ENCODE peak calls at places on chromosome 4, in seven cellular contexts. V is GM12891, P is A549, S is prostate gland, J is H1, O is esophagus squamous epithelium, X is transverse colon. I is an unnamed sample.

GRCh38 chr4:168713193-168713592 is 216.3 kb downstream of the PALLD start:
- DNase-seq in V (no peak), P (no peak), S (no peak), J (no peak), O (no peak), X (no peak), I (no peak)

GRCh38 chr4:177403746-177404145 is 38.5 kb downstream of the AGA start:
- DNase-seq in V (no peak), P (no peak), S (no peak), J (no peak), O (no peak), X (no peak), I (no peak)

GRCh38 chr4:7166981-7167700 is 25.2 kb upstream of the SORCS2 start:
- DNase-seq in V (no peak), P (no peak), S (no peak), J (no peak), O (no peak), X (peak), I (no peak)

GRCh38 chr4:106494066-106494465 is 125.5 kb upstream of the GIMD1 start:
- DNase-seq in V (no peak), P (no peak), S (no peak), J (no peak), O (no peak), X (no peak), I (no peak)

GRCh38 chr4:188178276-188178675 is 39.0 kb downstream of the TRIML1 start:
- DNase-seq in V (no peak), P (no peak), S (no peak), J (no peak), O (no peak), X (no peak), I (no peak)

GRCh38 chr4:90419124-90419711 is 292.0 kb downstream of the CCSER1 start:
- DNase-seq in V (no peak), P (peak), S (no peak), J (no peak), O (no peak), X (no peak), I (no peak)

GRCh38 chr4:25103423-25103822 is 56.8 kb downstream of the SEPSECS start:
- DNase-seq in V (no peak), P (no peak), S (no peak), J (no peak), O (no peak), X (no peak), I (no peak)

GRCh38 chr4:42646013-42646784 is 10.7 kb downstream of the ATP8A1 start:
- DNase-seq in V (no peak), P (no peak), S (no peak), J (no peak), O (no peak), X (no peak), I (no peak)

GRCh38 chr4:88017516-88018302 is 10.3 kb downstream of the PKD2 start:
- DNase-seq in V (no peak), P (peak), S (no peak), J (no peak), O (no peak), X (no peak), I (no peak)

GRCh38 chr4:6854098-6854744 is 55.4 kb upstream of the TBC1D14 start:
- DNase-seq in V (no peak), P (no peak), S (no peak), J (no peak), O (no peak), X (no peak), I (no peak)

GRCh38 chr4:26418107-26418506 is 72.2 kb downstream of the CCKAR start:
- DNase-seq in V (no peak), P (no peak), S (no peak), J (no peak), O (no peak), X (no peak), I (no peak)

GRCh38 chr4:128590773-128591172 is 218.7 kb upstream of the JADE1 start:
- DNase-seq in V (no peak), P (no peak), S (no peak), J (no peak), O (no peak), X (no peak), I (no peak)
- TF ChIP-seq POLR2A in V (no peak), P (no peak), S (no peak), J (no peak), O (no peak), X (no peak), I (no peak)

GRCh38 chr4:41257901-41258300 is 1.2 kb downstream of the UCHL1 start:
- DNase-seq in V (no peak), P (no peak), S (no peak), J (no peak), O (no peak), X (no peak), I (no peak)

GRCh38 chr4:41256131-41256739 is 493 bp upstream of the UCHL1 start:
- DNase-seq in V (no peak), P (peak), S (no peak), J (no peak), O (no peak), X (no peak), I (no peak)

GRCh38 chr4:41257257-41257900 is 651 bp downstream of the UCHL1 start:
- DNase-seq in V (peak), P (peak), S (no peak), J (no peak), O (no peak), X (peak), I (no peak)

GRCh38 chr4:41258783-41259182 is 2.1 kb downstream of the UCHL1 start:
- DNase-seq in V (no peak), P (peak), S (peak), J (no peak), O (no peak), X (no peak), I (no peak)

DNA sequence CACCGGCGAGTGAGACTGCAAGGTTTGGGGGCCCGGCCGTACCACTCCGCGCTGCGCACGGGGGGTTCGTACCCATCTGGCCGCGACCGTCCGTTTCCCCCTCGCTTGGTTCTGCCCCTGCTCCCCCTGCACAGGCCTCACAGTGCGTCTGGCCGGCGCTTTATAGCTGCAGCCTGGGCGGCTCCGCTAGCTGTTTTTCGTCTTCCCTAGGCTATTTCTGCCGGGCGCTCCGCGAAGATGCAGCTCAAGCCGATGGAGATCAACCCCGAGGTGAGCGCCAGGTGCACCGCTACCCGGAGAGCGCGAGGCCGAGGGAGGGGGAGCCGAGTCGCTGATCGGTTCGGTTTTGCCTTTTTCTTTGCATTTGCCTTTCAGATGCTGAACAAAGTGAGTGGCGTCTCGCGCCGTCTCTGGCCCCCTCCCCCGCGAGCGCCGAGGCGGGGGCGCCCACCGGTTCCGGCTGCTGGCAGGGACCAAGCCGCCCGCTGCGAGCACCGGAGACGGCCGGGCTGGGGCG is at the start of gene UCHL1:
- DNase-seq in V (peak), P (peak), S (no peak), J (peak), O (no peak), X (peak), I (no peak)
- TF ChIP-seq POLR2A in V (no peak), P (peak), S (no peak), J (peak), O (no peak), X (no peak), I (no peak)

DNA sequence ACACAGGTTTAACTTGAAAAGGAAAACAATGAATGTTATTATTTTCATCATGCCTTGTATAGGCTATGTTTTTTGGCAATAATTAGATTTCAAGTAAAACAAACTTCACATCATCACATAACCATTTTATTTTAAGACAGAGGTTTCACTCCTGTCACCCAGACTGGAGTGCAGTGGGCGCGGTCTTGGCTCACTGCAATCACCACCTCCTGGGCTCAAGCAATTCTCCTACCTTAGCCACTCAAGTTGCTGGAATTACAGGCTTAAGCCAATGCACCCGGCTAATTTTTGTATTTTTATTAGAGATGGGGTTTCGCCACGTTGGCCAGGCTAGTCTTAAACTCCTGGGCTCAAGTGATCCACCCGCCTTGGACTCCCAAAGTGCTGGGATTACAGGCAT is 658.6 kb upstream of the ATOH1 start:
- DNase-seq in V (no peak), P (no peak), S (no peak), J (no peak), O (no peak), X (no peak), I (no peak)
- TF ChIP-seq POLR2A in V (no peak), P (no peak), S (no peak), J (no peak), O (no peak), X (no peak), I (no peak)

DNA sequence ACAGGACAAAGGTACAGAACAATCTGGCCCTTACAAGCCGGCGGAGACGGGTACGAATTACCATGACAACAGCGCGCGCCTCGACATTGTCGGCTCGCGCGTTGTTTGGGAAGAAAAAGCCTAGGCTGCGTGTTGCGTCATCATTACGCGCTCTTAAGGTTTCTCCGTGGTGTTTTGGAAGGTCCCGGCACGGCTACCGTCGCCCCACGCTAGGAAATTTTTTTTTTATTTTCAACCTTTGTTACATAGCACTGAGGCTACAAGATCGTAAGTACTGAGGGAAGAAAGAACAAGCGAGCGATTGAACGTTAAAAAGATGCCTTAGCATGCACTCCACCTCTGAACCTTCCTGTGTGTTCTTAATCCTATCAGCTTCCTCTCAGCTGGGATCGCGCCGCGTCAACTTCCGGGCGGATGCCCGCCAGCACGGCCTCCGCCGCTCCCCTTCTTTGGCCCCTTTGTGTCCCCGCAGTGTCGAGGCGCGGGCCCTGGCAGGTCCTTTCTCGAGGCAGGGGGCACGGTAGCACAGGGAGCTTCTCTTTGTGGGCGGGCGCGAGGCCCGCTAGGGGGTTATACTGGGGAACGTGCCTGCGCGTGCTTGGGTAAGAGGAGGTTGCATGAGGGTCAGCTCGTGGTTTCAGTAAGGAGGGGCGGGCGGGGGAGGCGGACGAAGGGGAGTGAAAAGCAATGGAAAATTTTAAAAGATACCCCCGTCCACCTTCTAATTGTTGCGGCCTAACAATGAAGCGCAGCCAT is at the start of gene SMARCAD1:
- DNase-seq in V (peak), P (peak), S (peak), J (peak), O (peak), X (peak), I (peak)
- TF ChIP-seq POLR2A in V (peak), P (peak), S (no peak), J (peak), O (no peak), X (peak), I (no peak)

GRCh38 chr4:152877868-152878267 is 58.3 kb upstream of the FHDC1 start:
- DNase-seq in V (no peak), P (no peak), S (no peak), J (no peak), O (no peak), X (no peak), I (no peak)

GRCh38 chr4:152885185-152885584 is 50.9 kb upstream of the FHDC1 start:
- DNase-seq in V (no peak), P (no peak), S (no peak), J (no peak), O (no peak), X (no peak), I (no peak)

GRCh38 chr4:152886201-152886600 is 49.9 kb upstream of the FHDC1 start:
- DNase-seq in V (no peak), P (no peak), S (no peak), J (no peak), O (no peak), X (no peak), I (no peak)

DNA sequence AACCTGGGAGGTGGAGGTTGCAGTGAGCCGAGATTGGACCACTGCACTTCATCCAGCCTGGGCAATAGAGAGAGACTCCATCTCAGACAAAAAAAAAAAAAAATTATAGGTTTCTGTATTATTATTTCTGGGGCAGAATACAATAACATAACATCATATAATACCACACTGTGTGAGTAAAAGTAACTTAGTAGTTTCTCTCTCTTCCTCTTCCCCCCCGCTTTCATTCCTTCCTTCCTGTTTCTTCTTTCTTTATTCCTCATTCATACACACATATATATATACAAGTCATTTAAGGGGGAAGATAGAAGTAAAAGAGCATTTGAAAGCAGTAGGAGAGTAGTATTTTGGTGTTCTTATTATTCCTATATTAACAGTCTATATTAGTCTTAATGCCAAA is 55.9 kb upstream of the FHDC1 start:
- DNase-seq in V (no peak), P (no peak), S (no peak), J (no peak), O (no peak), X (no peak), I (no peak)
- TF ChIP-seq POLR2A in V (no peak), P (no peak), S (no peak), J (no peak), O (no peak), X (no peak), I (no peak)

GRCh38 chr4:139083533-139084424 is 68.2 kb downstream of the NOCT start:
- DNase-seq in V (peak), P (peak), S (peak), J (no peak), O (peak), X (peak), I (peak)

GRCh38 chr4:139085141-139085540 is 69.6 kb downstream of the NOCT start:
- DNase-seq in V (no peak), P (peak), S (no peak), J (no peak), O (no peak), X (no peak), I (no peak)

GRCh38 chr4:139078926-139079325 is 63.3 kb downstream of the NOCT start:
- DNase-seq in V (no peak), P (no peak), S (no peak), J (no peak), O (no peak), X (no peak), I (no peak)

GRCh38 chr4:139082750-139083532 is 67.4 kb downstream of the NOCT start:
- DNase-seq in V (peak), P (peak), S (peak), J (peak), O (peak), X (peak), I (peak)

GRCh38 chr4:139084425-139085093 is 69.0 kb downstream of the NOCT start:
- DNase-seq in V (no peak), P (no peak), S (no peak), J (no peak), O (no peak), X (no peak), I (no peak)
- TF ChIP-seq POLR2A in V (no peak), P (no peak), S (no peak), J (no peak), O (no peak), X (no peak), I (no peak)

GRCh38 chr4:184843984-184844554 is 18.3 kb upstream of the ACSL1 start:
- DNase-seq in V (no peak), P (no peak), S (no peak), J (no peak), O (no peak), X (no peak), I (no peak)
- TF ChIP-seq POLR2A in V (no peak), P (no peak), S (no peak), J (no peak), O (no peak), X (no peak), I (no peak)

GRCh38 chr4:105145059-105145912 is 1.4 kb upstream of the TET2 start:
- DNase-seq in V (no peak), P (no peak), S (no peak), J (no peak), O (no peak), X (no peak), I (no peak)
- TF ChIP-seq POLR2A in V (no peak), P (no peak), S (no peak), J (no peak), O (no peak), X (peak), I (no peak)

DNA sequence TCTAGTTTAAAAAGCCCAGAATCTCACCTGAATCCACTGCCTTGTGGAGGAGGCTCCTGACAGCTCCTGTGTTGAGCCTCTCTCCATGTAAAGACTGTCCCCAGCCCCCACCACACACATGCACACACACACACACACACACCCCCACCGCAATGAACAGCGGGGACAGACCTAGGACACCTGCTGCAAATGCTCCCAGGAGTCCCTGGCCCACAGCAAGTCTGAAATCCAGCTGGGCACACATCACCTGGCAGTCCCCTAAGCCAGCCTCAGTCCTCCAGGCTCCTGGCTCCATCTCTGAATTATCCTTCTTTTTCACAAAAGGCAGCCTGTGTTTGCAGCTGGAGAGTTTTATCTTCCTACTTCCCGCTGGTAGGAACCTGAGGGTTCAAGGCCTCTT is 6.6 kb upstream of the FAM53A start:
- DNase-seq in V (no peak), P (no peak), S (no peak), J (no peak), O (no peak), X (no peak), I (no peak)
- TF ChIP-seq POLR2A in V (no peak), P (no peak), S (no peak), J (no peak), O (no peak), X (no peak), I (no peak)

I was measured in breast epithelium.